ENCODE peak calls at places on chromosomes 4 and X, in ten cellular contexts. M is sigmoid colon, V is endothelial cell of umbilical vein, I is ovary, R is prostate gland, T is body of pancreas, F is breast epithelium, Y is stomach, W is Peyer's patch, U is suprapubic skin. E is an unnamed sample.

GRCh38 chrX:87578978-87579377 is 61.4 kb downstream of the KLHL4 start:
- DNase-seq in M (no peak), V (peak; percentile 20), I (no peak), R (no peak), T (no peak), F (no peak), Y (no peak), W (no peak), U (no peak), E (no peak)

GRCh38 chrX:3191186-3191585 is 149.9 kb downstream of the ARSF start:
- DNase-seq in M (no peak), V (no peak), I (no peak), R (no peak), T (no peak), F (no peak), Y (no peak), W (no peak), U (no peak), E (no peak)

GRCh38 chr4:126678608-126679007 is 954.1 kb upstream of the INTU start:
- DNase-seq in M (no peak), V (no peak), I (no peak), R (no peak), T (no peak), F (no peak), Y (no peak), W (no peak), U (no peak), E (no peak)

GRCh38 chrX:20015945-20016617 is 25.2 kb upstream of the BCLAF3 start:
- DNase-seq in M (no peak), V (no peak), I (no peak), R (no peak), T (no peak), F (no peak), Y (no peak), W (no peak), U (no peak), E (no peak)

GRCh38 chr4:43379001-43379400 is 486.5 kb downstream of the GRXCR1 start:
- DNase-seq in M (no peak), V (no peak), I (no peak), R (no peak), T (no peak), F (no peak), Y (no peak), W (no peak), U (no peak), E (no peak)

GRCh38 chr4:139920552-139920951 is 233.4 kb downstream of the MAML3 start:
- DNase-seq in M (no peak), V (no peak), I (no peak), R (no peak), T (no peak), F (no peak), Y (no peak), W (no peak), U (no peak), E (no peak)

GRCh38 chrX:275476-275966 is 5.7 kb upstream of the PLCXD1 start:
- DNase-seq in M (no peak), V (no peak), I (peak; percentile 35), R (no peak), T (no peak), F (no peak), Y (no peak), W (no peak), U (peak; percentile 77), E (peak; percentile 66)

GRCh38 chrX:12210196-12210815 is 72.0 kb downstream of the FRMPD4 start:
- DNase-seq in M (peak; percentile 87), V (no peak), I (no peak), R (no peak), T (peak; percentile 5), F (no peak), Y (no peak), W (no peak), U (no peak), E (no peak)

GRCh38 chr4:169899295-169899694 is 126.9 kb downstream of the MFAP3L start:
- DNase-seq in M (no peak), V (no peak), I (no peak), R (no peak), T (no peak), F (no peak), Y (no peak), W (no peak), U (no peak), E (no peak)

DNA sequence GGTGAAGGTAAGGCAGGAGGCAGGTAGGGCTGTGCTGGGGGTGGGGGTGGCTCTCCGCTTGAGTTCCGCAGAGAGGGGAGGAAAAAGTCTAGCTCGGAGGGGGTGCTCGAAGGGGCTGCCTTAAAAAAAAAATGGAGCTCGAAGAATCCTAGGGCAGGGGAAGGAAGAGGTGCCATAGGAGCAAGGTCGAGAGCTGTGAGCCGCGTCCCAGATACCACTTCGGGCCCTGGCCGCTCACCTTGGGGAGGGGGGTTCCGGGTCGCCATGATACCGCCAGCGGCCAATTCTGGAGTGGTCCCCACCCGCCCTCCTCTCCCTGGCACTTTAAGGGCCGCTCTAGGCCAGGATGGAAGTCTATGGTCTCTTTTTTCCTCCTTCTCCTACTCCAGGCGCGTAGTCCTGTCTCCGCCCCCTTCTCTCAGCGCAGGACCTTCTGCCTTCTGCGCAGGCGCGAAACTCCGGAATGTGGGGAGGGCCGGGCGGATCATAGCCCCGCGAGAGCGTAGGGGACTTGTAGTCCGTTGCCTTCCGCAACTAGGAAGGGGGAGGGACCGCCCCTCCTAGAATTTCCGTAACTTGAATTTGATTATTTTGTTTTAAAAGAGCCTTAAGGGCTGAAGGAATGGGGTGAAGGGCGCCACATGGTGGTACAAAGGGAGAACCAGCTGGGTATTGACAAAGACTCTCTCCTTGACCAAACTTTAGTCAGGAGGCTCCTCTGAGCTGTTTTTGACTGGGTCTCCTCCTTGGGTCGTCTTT is at the start of gene FUNDC1:
- DNase-seq in M (peak; percentile 96), V (peak; percentile 96), I (peak; percentile 97), R (peak; percentile 80), T (peak; percentile 94), F (peak; percentile 90), Y (peak; percentile 95), W (peak; percentile 96), U (peak; percentile 90), E (peak; percentile 95)
- TF ChIP-seq POLR2A in M (no peak), V (no peak), I (no peak), R (peak; percentile 61), T (peak; percentile 75), F (peak; percentile 30), Y (peak; percentile 58), W (no peak), U (peak; percentile 54), E (peak; percentile 65)

DNA sequence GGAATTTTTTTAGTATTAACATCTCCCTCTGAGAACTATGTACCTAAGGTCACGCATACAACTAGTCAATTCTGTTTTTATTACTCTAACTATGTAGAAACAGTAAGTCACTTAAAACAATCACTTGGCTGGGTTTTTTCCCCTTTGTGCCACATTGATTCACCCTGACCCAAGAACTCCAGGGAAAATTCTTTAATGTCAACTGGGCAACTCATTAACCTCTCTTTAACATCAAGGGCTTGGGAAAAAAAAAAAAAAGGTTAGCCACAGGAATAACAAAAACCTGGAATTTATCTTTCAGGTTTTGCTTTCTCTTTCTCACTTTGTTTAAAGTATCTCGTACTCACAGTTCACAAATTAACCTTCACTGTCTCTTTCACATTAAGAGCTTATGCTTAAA is 8.1 kb downstream of the RPL9 start:
- DNase-seq in M (no peak), V (no peak), I (no peak), R (no peak), T (no peak), F (no peak), Y (no peak), W (no peak), U (no peak), E (no peak)
- H3K27ac ChIP-seq in M (peak overlapping the region; percentile 12), V (no peak overlapping the region), I (no peak overlapping the region), R (no peak overlapping the region), T (peak overlapping the region; percentile 76), F (no peak overlapping the region), Y (no peak overlapping the region), W (no peak overlapping the region), U (no peak overlapping the region), E (peak overlapping the region; percentile 71)

GRCh38 chr4:3077796-3078195 is 3.3 kb downstream of the HTT start:
- DNase-seq in M (no peak), V (no peak), I (no peak), R (no peak), T (no peak), F (no peak), Y (no peak), W (peak; percentile 62), U (no peak), E (no peak)

GRCh38 chr4:3073158-3074077 is 920 bp downstream of the HTT-AS start:
- DNase-seq in M (peak; percentile 74), V (no peak), I (no peak), R (peak; percentile 15), T (no peak), F (no peak), Y (no peak), W (peak; percentile 52), U (no peak), E (peak; percentile 45)

GRCh38 chr4:3074078-3074845 is at the start of the genes HTT and HTT-AS:
- DNase-seq in M (peak; percentile 98), V (peak; percentile 97), I (peak; percentile 97), R (peak; percentile 95), T (peak; percentile 96), F (peak; percentile 97), Y (peak; percentile 98), W (peak; percentile 99), U (peak; percentile 98), E (peak; percentile 99)

GRCh38 chr4:3075652-3075981 is 1.1 kb downstream of the HTT start:
- DNase-seq in M (no peak), V (no peak), I (no peak), R (no peak), T (no peak), F (no peak), Y (no peak), W (no peak), U (no peak), E (no peak)

GRCh38 chr4:3074846-3075651 is 568 bp downstream of the HTT start:
- DNase-seq in M (peak; percentile 73), V (peak; percentile 85), I (peak; percentile 57), R (peak; percentile 48), T (peak; percentile 68), F (peak; percentile 63), Y (peak; percentile 42), W (peak; percentile 71), U (no peak), E (peak; percentile 67)
- TF ChIP-seq POLR2A in M (no peak), V (no peak), I (no peak), R (peak; percentile 54), T (peak; percentile 4), F (no peak), Y (no peak), W (no peak), U (peak; percentile 28), E (peak; percentile 32)

GRCh38 chr4:15063341-15063740 is 61.1 kb downstream of the CPEB2 start:
- DNase-seq in M (no peak), V (no peak), I (no peak), R (no peak), T (no peak), F (no peak), Y (no peak), W (no peak), U (no peak), E (no peak)

GRCh38 chr4:15065516-15065915 is 63.2 kb downstream of the CPEB2 start:
- DNase-seq in M (no peak), V (no peak), I (no peak), R (no peak), T (no peak), F (no peak), Y (no peak), W (no peak), U (no peak), E (no peak)

GRCh38 chr4:15066140-15066539 is 63.9 kb downstream of the CPEB2 start:
- DNase-seq in M (no peak), V (no peak), I (no peak), R (no peak), T (no peak), F (no peak), Y (no peak), W (no peak), U (no peak), E (no peak)

GRCh38 chr4:15068298-15068697 is 66.0 kb downstream of the CPEB2 start:
- DNase-seq in M (no peak), V (no peak), I (no peak), R (no peak), T (no peak), F (no peak), Y (no peak), W (no peak), U (no peak), E (no peak)
- H3K27ac ChIP-seq in M (no peak overlapping the region), V (no peak overlapping the region), I (no peak overlapping the region), R (no peak overlapping the region), T (no peak overlapping the region), F (no peak overlapping the region), Y (no peak overlapping the region), W (no peak overlapping the region), U (no peak overlapping the region), E (no peak overlapping the region)

E was measured in right lobe of liver.